ENCODE peak calls at places on chromosomes 4 and X, in nine cellular contexts. One of them, this sample, is unnamed.

GRCh38 chrX:52346462-52347165 is 22.2 kb upstream of the XAGE2 start:
- DNase-seq in lower lobe of right lung: no peak
- DNase-seq in fibroblast of mammary gland: peak
- DNase-seq in H9: no peak
- DNase-seq in left kidney: no peak
- DNase-seq in substantia nigra: no peak
- DNase-seq in activated CD4-positive, alpha-beta T cell treated with anti-CD3 and anti-CD28 coated beads for 1 hour: no peak
- DNase-seq in stimulated activated CD4-positive, alpha-beta T cell treated with anti-CD3 and anti-CD28 coated beads, Interleukin-1b, Interleukin-23, amount 100 ng/mL, for 1 hour: no peak
- DNase-seq in SW480: peak
- DNase-seq in this sample: no peak

GRCh38 chrX:153501530-153501929 is 6.8 kb downstream of the BGN start:
- DNase-seq in lower lobe of right lung: no peak
- DNase-seq in fibroblast of mammary gland: no peak
- DNase-seq in H9: no peak
- DNase-seq in left kidney: no peak
- DNase-seq in substantia nigra: peak
- DNase-seq in activated CD4-positive, alpha-beta T cell treated with anti-CD3 and anti-CD28 coated beads for 1 hour: no peak
- DNase-seq in stimulated activated CD4-positive, alpha-beta T cell treated with anti-CD3 and anti-CD28 coated beads, Interleukin-1b, Interleukin-23, amount 100 ng/mL, for 1 hour: no peak
- DNase-seq in SW480: no peak
- DNase-seq in this sample: no peak

GRCh38 chr4:82275431-82276423 is 98.1 kb downstream of the HNRNPD start:
- DNase-seq in lower lobe of right lung: no peak
- DNase-seq in fibroblast of mammary gland: no peak
- DNase-seq in H9: peak
- DNase-seq in left kidney: no peak
- DNase-seq in substantia nigra: no peak
- DNase-seq in activated CD4-positive, alpha-beta T cell treated with anti-CD3 and anti-CD28 coated beads for 1 hour: no peak
- DNase-seq in stimulated activated CD4-positive, alpha-beta T cell treated with anti-CD3 and anti-CD28 coated beads, Interleukin-1b, Interleukin-23, amount 100 ng/mL, for 1 hour: no peak
- DNase-seq in SW480: no peak
- DNase-seq in this sample: no peak

GRCh38 chr4:87451537-87451936 is 29.2 kb downstream of the NUDT9 start:
- DNase-seq in lower lobe of right lung: no peak
- DNase-seq in fibroblast of mammary gland: no peak
- DNase-seq in H9: no peak
- DNase-seq in left kidney: no peak
- DNase-seq in substantia nigra: no peak
- DNase-seq in activated CD4-positive, alpha-beta T cell treated with anti-CD3 and anti-CD28 coated beads for 1 hour: no peak
- DNase-seq in stimulated activated CD4-positive, alpha-beta T cell treated with anti-CD3 and anti-CD28 coated beads, Interleukin-1b, Interleukin-23, amount 100 ng/mL, for 1 hour: no peak
- DNase-seq in SW480: no peak
- DNase-seq in this sample: no peak

GRCh38 chr4:144750348-144750747 is 104.4 kb downstream of the HHIP start:
- DNase-seq in lower lobe of right lung: no peak
- DNase-seq in fibroblast of mammary gland: no peak
- DNase-seq in H9: no peak
- DNase-seq in left kidney: no peak
- DNase-seq in substantia nigra: no peak
- DNase-seq in activated CD4-positive, alpha-beta T cell treated with anti-CD3 and anti-CD28 coated beads for 1 hour: no peak
- DNase-seq in stimulated activated CD4-positive, alpha-beta T cell treated with anti-CD3 and anti-CD28 coated beads, Interleukin-1b, Interleukin-23, amount 100 ng/mL, for 1 hour: no peak
- DNase-seq in SW480: no peak
- DNase-seq in this sample: no peak

GRCh38 chr4:37977471-37978452 is 17.6 kb downstream of the PTTG2 start:
- DNase-seq in lower lobe of right lung: peak
- DNase-seq in fibroblast of mammary gland: peak
- DNase-seq in H9: no peak
- DNase-seq in left kidney: peak
- DNase-seq in substantia nigra: peak
- DNase-seq in activated CD4-positive, alpha-beta T cell treated with anti-CD3 and anti-CD28 coated beads for 1 hour: peak
- DNase-seq in stimulated activated CD4-positive, alpha-beta T cell treated with anti-CD3 and anti-CD28 coated beads, Interleukin-1b, Interleukin-23, amount 100 ng/mL, for 1 hour: peak
- DNase-seq in SW480: peak
- DNase-seq in this sample: peak

GRCh38 chr4:140152015-140152703 is 1.8 kb downstream of the MAML3 start:
- DNase-seq in lower lobe of right lung: peak
- DNase-seq in fibroblast of mammary gland: no peak
- DNase-seq in H9: no peak
- DNase-seq in left kidney: peak
- DNase-seq in substantia nigra: peak
- DNase-seq in activated CD4-positive, alpha-beta T cell treated with anti-CD3 and anti-CD28 coated beads for 1 hour: peak
- DNase-seq in stimulated activated CD4-positive, alpha-beta T cell treated with anti-CD3 and anti-CD28 coated beads, Interleukin-1b, Interleukin-23, amount 100 ng/mL, for 1 hour: peak
- DNase-seq in SW480: peak
- DNase-seq in this sample: no peak

GRCh38 chr4:122674371-122674770 is 53.5 kb upstream of the IL21 start:
- DNase-seq in lower lobe of right lung: no peak
- DNase-seq in fibroblast of mammary gland: no peak
- DNase-seq in H9: no peak
- DNase-seq in left kidney: peak
- DNase-seq in substantia nigra: no peak
- DNase-seq in activated CD4-positive, alpha-beta T cell treated with anti-CD3 and anti-CD28 coated beads for 1 hour: no peak
- DNase-seq in stimulated activated CD4-positive, alpha-beta T cell treated with anti-CD3 and anti-CD28 coated beads, Interleukin-1b, Interleukin-23, amount 100 ng/mL, for 1 hour: no peak
- DNase-seq in SW480: no peak
- DNase-seq in this sample: no peak

GRCh38 chrX:132615396-132616131 is 126.7 kb upstream of the MBNL3 start:
- DNase-seq in lower lobe of right lung: peak
- DNase-seq in fibroblast of mammary gland: peak
- DNase-seq in H9: peak
- DNase-seq in left kidney: peak
- DNase-seq in substantia nigra: peak
- DNase-seq in activated CD4-positive, alpha-beta T cell treated with anti-CD3 and anti-CD28 coated beads for 1 hour: no peak
- DNase-seq in stimulated activated CD4-positive, alpha-beta T cell treated with anti-CD3 and anti-CD28 coated beads, Interleukin-1b, Interleukin-23, amount 100 ng/mL, for 1 hour: no peak
- DNase-seq in SW480: peak
- DNase-seq in this sample: peak

GRCh38 chr4:10041036-10041435 is 19.7 kb upstream of the SLC2A9 start:
- DNase-seq in lower lobe of right lung: no peak
- DNase-seq in fibroblast of mammary gland: no peak
- DNase-seq in H9: no peak
- DNase-seq in left kidney: no peak
- DNase-seq in substantia nigra: no peak
- DNase-seq in activated CD4-positive, alpha-beta T cell treated with anti-CD3 and anti-CD28 coated beads for 1 hour: no peak
- DNase-seq in stimulated activated CD4-positive, alpha-beta T cell treated with anti-CD3 and anti-CD28 coated beads, Interleukin-1b, Interleukin-23, amount 100 ng/mL, for 1 hour: no peak
- DNase-seq in SW480: no peak
- DNase-seq in this sample: no peak

GRCh38 chrX:136933617-136934145 is 53.2 kb upstream of the RBMX start:
- DNase-seq in lower lobe of right lung: no peak
- DNase-seq in fibroblast of mammary gland: no peak
- DNase-seq in H9: no peak
- DNase-seq in left kidney: no peak
- DNase-seq in substantia nigra: no peak
- DNase-seq in activated CD4-positive, alpha-beta T cell treated with anti-CD3 and anti-CD28 coated beads for 1 hour: no peak
- DNase-seq in stimulated activated CD4-positive, alpha-beta T cell treated with anti-CD3 and anti-CD28 coated beads, Interleukin-1b, Interleukin-23, amount 100 ng/mL, for 1 hour: no peak
- DNase-seq in SW480: no peak
- DNase-seq in this sample: no peak

GRCh38 chr4:1731180-1731579 is 9.9 kb downstream of the TACC3 start:
- DNase-seq in lower lobe of right lung: no peak
- DNase-seq in fibroblast of mammary gland: peak
- DNase-seq in H9: no peak
- DNase-seq in left kidney: no peak
- DNase-seq in substantia nigra: no peak
- DNase-seq in activated CD4-positive, alpha-beta T cell treated with anti-CD3 and anti-CD28 coated beads for 1 hour: no peak
- DNase-seq in stimulated activated CD4-positive, alpha-beta T cell treated with anti-CD3 and anti-CD28 coated beads, Interleukin-1b, Interleukin-23, amount 100 ng/mL, for 1 hour: no peak
- DNase-seq in SW480: no peak
- DNase-seq in this sample: no peak

GRCh38 chr4:109486007-109486406 is 52.4 kb downstream of the SEC24B start:
- DNase-seq in lower lobe of right lung: no peak
- DNase-seq in fibroblast of mammary gland: no peak
- DNase-seq in H9: no peak
- DNase-seq in left kidney: no peak
- DNase-seq in substantia nigra: no peak
- DNase-seq in activated CD4-positive, alpha-beta T cell treated with anti-CD3 and anti-CD28 coated beads for 1 hour: no peak
- DNase-seq in stimulated activated CD4-positive, alpha-beta T cell treated with anti-CD3 and anti-CD28 coated beads, Interleukin-1b, Interleukin-23, amount 100 ng/mL, for 1 hour: no peak
- DNase-seq in SW480: no peak
- DNase-seq in this sample: no peak

GRCh38 chr4:89296399-89296798 is 11.2 kb downstream of the GPRIN3 start:
- DNase-seq in lower lobe of right lung: no peak
- DNase-seq in fibroblast of mammary gland: no peak
- DNase-seq in H9: no peak
- DNase-seq in left kidney: peak
- DNase-seq in substantia nigra: no peak
- DNase-seq in activated CD4-positive, alpha-beta T cell treated with anti-CD3 and anti-CD28 coated beads for 1 hour: no peak
- DNase-seq in stimulated activated CD4-positive, alpha-beta T cell treated with anti-CD3 and anti-CD28 coated beads, Interleukin-1b, Interleukin-23, amount 100 ng/mL, for 1 hour: no peak
- DNase-seq in SW480: peak
- DNase-seq in this sample: no peak

GRCh38 chr4:128471576-128471975 is 184.0 kb upstream of the PGRMC2 start:
- DNase-seq in lower lobe of right lung: no peak
- DNase-seq in fibroblast of mammary gland: no peak
- DNase-seq in H9: no peak
- DNase-seq in left kidney: no peak
- DNase-seq in substantia nigra: no peak
- DNase-seq in activated CD4-positive, alpha-beta T cell treated with anti-CD3 and anti-CD28 coated beads for 1 hour: no peak
- DNase-seq in stimulated activated CD4-positive, alpha-beta T cell treated with anti-CD3 and anti-CD28 coated beads, Interleukin-1b, Interleukin-23, amount 100 ng/mL, for 1 hour: no peak
- DNase-seq in SW480: no peak
- DNase-seq in this sample: no peak

GRCh38 chrX:86021652-86022289 is 25.6 kb downstream of the CHM start:
- DNase-seq in lower lobe of right lung: no peak
- DNase-seq in fibroblast of mammary gland: no peak
- DNase-seq in H9: no peak
- DNase-seq in left kidney: no peak
- DNase-seq in substantia nigra: no peak
- DNase-seq in activated CD4-positive, alpha-beta T cell treated with anti-CD3 and anti-CD28 coated beads for 1 hour: no peak
- DNase-seq in stimulated activated CD4-positive, alpha-beta T cell treated with anti-CD3 and anti-CD28 coated beads, Interleukin-1b, Interleukin-23, amount 100 ng/mL, for 1 hour: no peak
- DNase-seq in SW480: no peak
- DNase-seq in this sample: peak

GRCh38 chr4:186725422-186726149 is 1.9 kb upstream of the FAT1 start:
- DNase-seq in lower lobe of right lung: peak
- DNase-seq in fibroblast of mammary gland: peak
- DNase-seq in H9: peak
- DNase-seq in left kidney: peak
- DNase-seq in substantia nigra: peak
- DNase-seq in activated CD4-positive, alpha-beta T cell treated with anti-CD3 and anti-CD28 coated beads for 1 hour: no peak
- DNase-seq in stimulated activated CD4-positive, alpha-beta T cell treated with anti-CD3 and anti-CD28 coated beads, Interleukin-1b, Interleukin-23, amount 100 ng/mL, for 1 hour: no peak
- DNase-seq in SW480: peak
- DNase-seq in this sample: peak

GRCh38 chr4:123616970-123617392 is 220.4 kb downstream of the SPRY1 start:
- DNase-seq in lower lobe of right lung: peak
- DNase-seq in fibroblast of mammary gland: peak
- DNase-seq in H9: no peak
- DNase-seq in left kidney: peak
- DNase-seq in substantia nigra: peak
- DNase-seq in activated CD4-positive, alpha-beta T cell treated with anti-CD3 and anti-CD28 coated beads for 1 hour: no peak
- DNase-seq in stimulated activated CD4-positive, alpha-beta T cell treated with anti-CD3 and anti-CD28 coated beads, Interleukin-1b, Interleukin-23, amount 100 ng/mL, for 1 hour: no peak
- DNase-seq in SW480: no peak
- DNase-seq in this sample: no peak

GRCh38 chr4:97370581-97370980 is 772.7 kb downstream of the STPG2 start:
- DNase-seq in lower lobe of right lung: no peak
- DNase-seq in fibroblast of mammary gland: peak
- DNase-seq in H9: no peak
- DNase-seq in left kidney: no peak
- DNase-seq in substantia nigra: no peak
- DNase-seq in activated CD4-positive, alpha-beta T cell treated with anti-CD3 and anti-CD28 coated beads for 1 hour: no peak
- DNase-seq in stimulated activated CD4-positive, alpha-beta T cell treated with anti-CD3 and anti-CD28 coated beads, Interleukin-1b, Interleukin-23, amount 100 ng/mL, for 1 hour: no peak
- DNase-seq in SW480: no peak
- DNase-seq in this sample: no peak

GRCh38 chrX:147890766-147891165 is 21.0 kb upstream of the FMR1 start:
- DNase-seq in lower lobe of right lung: no peak
- DNase-seq in fibroblast of mammary gland: no peak
- DNase-seq in H9: no peak
- DNase-seq in left kidney: peak
- DNase-seq in substantia nigra: no peak
- DNase-seq in activated CD4-positive, alpha-beta T cell treated with anti-CD3 and anti-CD28 coated beads for 1 hour: no peak
- DNase-seq in stimulated activated CD4-positive, alpha-beta T cell treated with anti-CD3 and anti-CD28 coated beads, Interleukin-1b, Interleukin-23, amount 100 ng/mL, for 1 hour: no peak
- DNase-seq in SW480: no peak
- DNase-seq in this sample: no peak

GRCh38 chr4:143626134-143626859 is 74.2 kb downstream of the FREM3 start:
- DNase-seq in lower lobe of right lung: peak
- DNase-seq in fibroblast of mammary gland: peak
- DNase-seq in H9: no peak
- DNase-seq in left kidney: peak
- DNase-seq in substantia nigra: no peak
- DNase-seq in activated CD4-positive, alpha-beta T cell treated with anti-CD3 and anti-CD28 coated beads for 1 hour: no peak
- DNase-seq in stimulated activated CD4-positive, alpha-beta T cell treated with anti-CD3 and anti-CD28 coated beads, Interleukin-1b, Interleukin-23, amount 100 ng/mL, for 1 hour: no peak
- DNase-seq in SW480: no peak
- DNase-seq in this sample: peak

GRCh38 chr4:156733582-156733981 is 238.0 kb downstream of the PDGFC start:
- DNase-seq in lower lobe of right lung: no peak
- DNase-seq in fibroblast of mammary gland: no peak
- DNase-seq in H9: no peak
- DNase-seq in left kidney: no peak
- DNase-seq in substantia nigra: no peak
- DNase-seq in activated CD4-positive, alpha-beta T cell treated with anti-CD3 and anti-CD28 coated beads for 1 hour: no peak
- DNase-seq in stimulated activated CD4-positive, alpha-beta T cell treated with anti-CD3 and anti-CD28 coated beads, Interleukin-1b, Interleukin-23, amount 100 ng/mL, for 1 hour: no peak
- DNase-seq in SW480: no peak
- DNase-seq in this sample: no peak

GRCh38 chrX:67787196-67787595 is 243.4 kb downstream of the AR start:
- DNase-seq in lower lobe of right lung: no peak
- DNase-seq in fibroblast of mammary gland: peak
- DNase-seq in H9: no peak
- DNase-seq in left kidney: no peak
- DNase-seq in substantia nigra: no peak
- DNase-seq in activated CD4-positive, alpha-beta T cell treated with anti-CD3 and anti-CD28 coated beads for 1 hour: no peak
- DNase-seq in stimulated activated CD4-positive, alpha-beta T cell treated with anti-CD3 and anti-CD28 coated beads, Interleukin-1b, Interleukin-23, amount 100 ng/mL, for 1 hour: no peak
- DNase-seq in SW480: no peak
- DNase-seq in this sample: no peak

GRCh38 chr4:188372051-188372450 is 232.8 kb downstream of the TRIML1 start:
- DNase-seq in lower lobe of right lung: no peak
- DNase-seq in fibroblast of mammary gland: peak
- DNase-seq in H9: no peak
- DNase-seq in left kidney: no peak
- DNase-seq in substantia nigra: no peak
- DNase-seq in activated CD4-positive, alpha-beta T cell treated with anti-CD3 and anti-CD28 coated beads for 1 hour: no peak
- DNase-seq in stimulated activated CD4-positive, alpha-beta T cell treated with anti-CD3 and anti-CD28 coated beads, Interleukin-1b, Interleukin-23, amount 100 ng/mL, for 1 hour: no peak
- DNase-seq in SW480: peak
- DNase-seq in this sample: no peak

GRCh38 chr4:83664741-83665140 is 128.8 kb downstream of the GPAT3 start:
- DNase-seq in lower lobe of right lung: no peak
- DNase-seq in fibroblast of mammary gland: no peak
- DNase-seq in H9: no peak
- DNase-seq in left kidney: no peak
- DNase-seq in substantia nigra: no peak
- DNase-seq in activated CD4-positive, alpha-beta T cell treated with anti-CD3 and anti-CD28 coated beads for 1 hour: no peak
- DNase-seq in stimulated activated CD4-positive, alpha-beta T cell treated with anti-CD3 and anti-CD28 coated beads, Interleukin-1b, Interleukin-23, amount 100 ng/mL, for 1 hour: no peak
- DNase-seq in SW480: no peak
- DNase-seq in this sample: no peak

GRCh38 chr4:152110780-152111179 is 350.0 kb upstream of the GATB start:
- DNase-seq in lower lobe of right lung: no peak
- DNase-seq in fibroblast of mammary gland: no peak
- DNase-seq in H9: no peak
- DNase-seq in left kidney: no peak
- DNase-seq in substantia nigra: no peak
- DNase-seq in activated CD4-positive, alpha-beta T cell treated with anti-CD3 and anti-CD28 coated beads for 1 hour: no peak
- DNase-seq in stimulated activated CD4-positive, alpha-beta T cell treated with anti-CD3 and anti-CD28 coated beads, Interleukin-1b, Interleukin-23, amount 100 ng/mL, for 1 hour: no peak
- DNase-seq in SW480: no peak
- DNase-seq in this sample: no peak

GRCh38 chr4:101774807-101775206 is 15.7 kb upstream of the BANK1 start:
- DNase-seq in lower lobe of right lung: no peak
- DNase-seq in fibroblast of mammary gland: peak
- DNase-seq in H9: no peak
- DNase-seq in left kidney: no peak
- DNase-seq in substantia nigra: no peak
- DNase-seq in activated CD4-positive, alpha-beta T cell treated with anti-CD3 and anti-CD28 coated beads for 1 hour: no peak
- DNase-seq in stimulated activated CD4-positive, alpha-beta T cell treated with anti-CD3 and anti-CD28 coated beads, Interleukin-1b, Interleukin-23, amount 100 ng/mL, for 1 hour: no peak
- DNase-seq in SW480: peak
- DNase-seq in this sample: peak

GRCh38 chr4:40395908-40396806 is 61.0 kb downstream of the CHRNA9 start:
- DNase-seq in lower lobe of right lung: peak
- DNase-seq in fibroblast of mammary gland: peak
- DNase-seq in H9: no peak
- DNase-seq in left kidney: peak
- DNase-seq in substantia nigra: no peak
- DNase-seq in activated CD4-positive, alpha-beta T cell treated with anti-CD3 and anti-CD28 coated beads for 1 hour: no peak
- DNase-seq in stimulated activated CD4-positive, alpha-beta T cell treated with anti-CD3 and anti-CD28 coated beads, Interleukin-1b, Interleukin-23, amount 100 ng/mL, for 1 hour: no peak
- DNase-seq in SW480: no peak
- DNase-seq in this sample: peak